ENCODE peak calls at places on chromosomes 11 and 22, in ten cellular contexts. H, A, U, J, Y, E, M, P, V and R are unnamed samples.
A peak's percentile ranks its signal among the peaks of the same experiment; 100 is the strongest.

GRCh38 chr11:26993965-26994446 is at the start of gene FIBIN:
- DNase-seq in H (no peak), A (no peak), U (peak; percentile 24), J (peak; percentile 15), Y (no peak), E (peak; percentile 16), M (peak; percentile 9), P (no peak), V (no peak), R (no peak)

GRCh38 chr22:23772315-23773246 is at the start of gene MMP11:
- DNase-seq in H (peak; percentile 39), A (no peak), U (peak; percentile 71), J (peak; percentile 19), Y (peak; percentile 57), E (peak; percentile 3), M (no peak), P (peak; percentile 54), V (no peak), R (no peak)

GRCh38 chr11:133215529-133216230 is 316.6 kb downstream of the OPCML start:
- DNase-seq in H (no peak), A (no peak), U (no peak), J (no peak), Y (no peak), E (no peak), M (no peak), P (no peak), V (no peak), R (no peak)

GRCh38 chr11:64318694-64319420 is 936 bp downstream of the PRDX5 start:
- DNase-seq in H (no peak), A (no peak), U (no peak), J (no peak), Y (no peak), E (no peak), M (no peak), P (no peak), V (no peak), R (no peak)

GRCh38 chr11:128421577-128421976 is 165.8 kb downstream of the ETS1 start:
- DNase-seq in H (no peak), A (no peak), U (peak; percentile 30), J (no peak), Y (no peak), E (no peak), M (no peak), P (no peak), V (no peak), R (no peak)

GRCh38 chr22:42270178-42270511 is 308 bp downstream of the TCF20 start:
- DNase-seq in H (no peak), A (no peak), U (no peak), J (no peak), Y (no peak), E (no peak), M (no peak), P (peak; percentile 33), V (no peak), R (no peak)

GRCh38 chr11:223026-223789 is 12.9 kb downstream of the SIRT3 start:
- DNase-seq in H (no peak), A (no peak), U (no peak), J (no peak), Y (no peak), E (no peak), M (peak; percentile 34), P (no peak), V (no peak), R (no peak)

GRCh38 chr11:100574894-100575769 is 112.0 kb upstream of the ARHGAP42 start:
- DNase-seq in H (no peak), A (no peak), U (no peak), J (no peak), Y (no peak), E (peak; percentile 62), M (no peak), P (no peak), V (no peak), R (peak; percentile 40)

GRCh38 chr11:12220305-12220704 is 109.9 kb downstream of the MICAL2 start:
- DNase-seq in H (no peak), A (no peak), U (no peak), J (peak; percentile 70), Y (no peak), E (peak; percentile 91), M (peak; percentile 60), P (no peak), V (no peak), R (no peak)

GRCh38 chr11:15750535-15751297 is 605.6 kb downstream of the SOX6 start:
- DNase-seq in H (no peak), A (no peak), U (no peak), J (no peak), Y (no peak), E (no peak), M (no peak), P (peak; percentile 82), V (no peak), R (no peak)

GRCh38 chr11:76496174-76496573 is 51.4 kb downstream of the EMSY start:
- DNase-seq in H (no peak), A (no peak), U (no peak), J (no peak), Y (no peak), E (no peak), M (no peak), P (no peak), V (no peak), R (no peak)

GRCh38 chr11:44878696-44879095 is 72.0 kb downstream of the TP53I11 start:
- DNase-seq in H (no peak), A (no peak), U (no peak), J (no peak), Y (no peak), E (no peak), M (no peak), P (no peak), V (no peak), R (no peak)

GRCh38 chr11:11836676-11837231 is 5.0 kb upstream of the USP47 start:
- DNase-seq in H (no peak), A (no peak), U (no peak), J (no peak), Y (no peak), E (no peak), M (no peak), P (no peak), V (no peak), R (no peak)

GRCh38 chr11:66043008-66043906 is 5.7 kb downstream of the GAL3ST3 start:
- DNase-seq in H (no peak), A (no peak), U (no peak), J (no peak), Y (no peak), E (no peak), M (no peak), P (no peak), V (no peak), R (no peak)

GRCh38 chr11:112776834-112777793 is 184.1 kb upstream of the NCAM1 start:
- DNase-seq in H (no peak), A (no peak), U (no peak), J (no peak), Y (no peak), E (no peak), M (no peak), P (no peak), V (no peak), R (no peak)

GRCh38 chr11:2944953-2945756 is 15.9 kb upstream of the PHLDA2 start:
- DNase-seq in H (no peak), A (peak; percentile 71), U (peak; percentile 94), J (peak; percentile 78), Y (peak; percentile 91), E (peak; percentile 95), M (peak; percentile 89), P (no peak), V (peak; percentile 54), R (no peak)

GRCh38 chr22:20131593-20131855 is at the start of gene ZDHHC8:
- DNase-seq in H (peak; percentile 35), A (no peak), U (peak; percentile 62), J (peak; percentile 51), Y (no peak), E (no peak), M (peak; percentile 42), P (no peak), V (no peak), R (peak; percentile 34)

GRCh38 chr22:47495102-47495501 is 732.7 kb downstream of the TBC1D22A start:
- DNase-seq in H (no peak), A (no peak), U (no peak), J (no peak), Y (no peak), E (no peak), M (no peak), P (no peak), V (no peak), R (no peak)

GRCh38 chr11:76612226-76612625 is 58.3 kb downstream of the LRRC32 start:
- DNase-seq in H (no peak), A (no peak), U (no peak), J (no peak), Y (no peak), E (no peak), M (no peak), P (no peak), V (no peak), R (no peak)

GRCh38 chr11:62012451-62013265 is 45.2 kb upstream of the FTH1 start:
- DNase-seq in H (no peak), A (no peak), U (peak; percentile 24), J (no peak), Y (peak; percentile 64), E (no peak), M (no peak), P (no peak), V (no peak), R (no peak)

GRCh38 chr22:48558606-48559402 is 1268.9 kb downstream of the BRD1 start:
- DNase-seq in H (no peak), A (no peak), U (no peak), J (no peak), Y (no peak), E (no peak), M (no peak), P (no peak), V (no peak), R (no peak)

GRCh38 chr11:34798985-34799384 is 117.2 kb downstream of the APIP start:
- DNase-seq in H (no peak), A (no peak), U (no peak), J (no peak), Y (no peak), E (no peak), M (no peak), P (no peak), V (no peak), R (no peak)